ENCODE peak calls at places on chromosomes 3 and 15, in ten cellular contexts. J is testis; N is CD4-positive, alpha-beta memory T cell; F is heart right ventricle; R is stomach; U is sigmoid colon; A is HepG2; W is cardiac muscle cell; V is pancreas; I is heart left ventricle. C is an unnamed sample. For H3K36me3, the result is how much of the 10 kb centered on the place peaks cover.

GRCh38 chr3:184117649-184118048 is 17.5 kb upstream of the EIF2B5 start:
- DNase-seq in J (no peak), N (no peak), F (no peak), R (no peak), U (no peak), A (no peak), W (peak), V (no peak), I (no peak), C (no peak)

GRCh38 chr3:171374661-171375285 is 85.4 kb downstream of the TNIK start:
- DNase-seq in J (no peak), N (no peak), F (no peak), R (no peak), U (no peak), A (no peak), W (peak), V (no peak), I (no peak), C (no peak)

GRCh38 chr15:38217181-38217580 is 35.5 kb upstream of the SPRED1 start:
- DNase-seq in J (no peak), N (no peak), F (no peak), R (no peak), U (no peak), A (no peak), W (peak), V (no peak), I (no peak), C (no peak)

GRCh38 chr3:112437146-112438022 is 61.9 kb downstream of the BTLA start:
- DNase-seq in J (no peak), N (no peak), F (no peak), R (no peak), U (no peak), A (peak), W (peak), V (no peak), I (no peak), C (no peak)

GRCh38 chr3:29384640-29385039 is 103.8 kb downstream of the RBMS3 start:
- DNase-seq in J (no peak), N (no peak), F (peak), R (no peak), U (peak), A (no peak), W (peak), V (no peak), I (no peak), C (no peak)

GRCh38 chr3:138426211-138426610 is 8.2 kb upstream of the ESYT3 start:
- DNase-seq in J (no peak), N (no peak), F (no peak), R (no peak), U (no peak), A (no peak), W (peak), V (no peak), I (no peak), C (no peak)

GRCh38 chr3:131109156-131109555 is 82.5 kb downstream of the NEK11 start:
- DNase-seq in J (no peak), N (no peak), F (no peak), R (no peak), U (no peak), A (no peak), W (no peak), V (no peak), I (no peak), C (no peak)

GRCh38 chr15:78298983-78299301 is 467 bp downstream of the SKIC8 start:
- DNase-seq in J (no peak), N (no peak), F (no peak), R (no peak), U (no peak), A (no peak), W (peak), V (no peak), I (no peak), C (peak)

GRCh38 chr15:39181901-39182300 is 399.0 kb upstream of the THBS1 start:
- DNase-seq in J (no peak), N (no peak), F (no peak), R (no peak), U (no peak), A (peak), W (no peak), V (no peak), I (no peak), C (peak)

GRCh38 chr3:120498947-120499346 is 48.2 kb upstream of the FSTL1 start:
- DNase-seq in J (peak), N (no peak), F (no peak), R (no peak), U (peak), A (no peak), W (peak), V (no peak), I (no peak), C (no peak)

GRCh38 chr15:85980946-85981345 is 98.7 kb upstream of the AGBL1 start:
- DNase-seq in J (no peak), N (no peak), F (no peak), R (no peak), U (no peak), A (no peak), W (no peak), V (no peak), I (no peak), C (no peak)

GRCh38 chr3:157871838-157872497 is 234.3 kb downstream of the SHOX2 start:
- DNase-seq in J (no peak), N (no peak), F (no peak), R (no peak), U (no peak), A (no peak), W (no peak), V (no peak), I (no peak), C (no peak)

GRCh38 chr3:188531210-188531609 is 377.3 kb downstream of the LPP start:
- DNase-seq in J (no peak), N (no peak), F (no peak), R (no peak), U (no peak), A (peak), W (peak), V (no peak), I (no peak), C (no peak)

GRCh38 chr3:46705751-46706572 is 4.8 kb downstream of the TMIE start:
- DNase-seq in J (no peak), N (no peak), F (no peak), R (no peak), U (peak), A (no peak), W (peak), V (no peak), I (peak), C (no peak)

GRCh38 chr3:51719413-51720025 is 12.7 kb downstream of the GRM2 start:
- DNase-seq in J (no peak), N (no peak), F (no peak), R (no peak), U (no peak), A (no peak), W (no peak), V (no peak), I (no peak), C (no peak)

GRCh38 chr3:170421147-170421641 is 2.5 kb downstream of the CLDN11 start:
- DNase-seq in J (peak), N (no peak), F (peak), R (no peak), U (no peak), A (peak), W (peak), V (no peak), I (no peak), C (no peak)

GRCh38 chr15:72237286-72238224 is 6.6 kb upstream of the PKM start:
- DNase-seq in J (no peak), N (peak), F (no peak), R (peak), U (peak), A (peak), W (peak), V (no peak), I (no peak), C (peak)

GRCh38 chr3:17912011-17912760 is 169.8 kb upstream of the TBC1D5 start:
- DNase-seq in J (no peak), N (no peak), F (no peak), R (no peak), U (no peak), A (no peak), W (no peak), V (no peak), I (no peak), C (peak)

GRCh38 chr3:136350132-136350531 is 100.0 kb downstream of the PCCB start:
- DNase-seq in J (no peak), N (no peak), F (no peak), R (no peak), U (peak), A (no peak), W (peak), V (no peak), I (peak), C (no peak)

GRCh38 chr15:91912336-91912735 is 58.8 kb downstream of the SLCO3A1 start:
- DNase-seq in J (no peak), N (no peak), F (no peak), R (no peak), U (no peak), A (no peak), W (no peak), V (no peak), I (no peak), C (no peak)

GRCh38 chr15:91909111-91909510 is 55.6 kb downstream of the SLCO3A1 start:
- DNase-seq in J (no peak), N (no peak), F (no peak), R (no peak), U (no peak), A (no peak), W (no peak), V (no peak), I (no peak), C (no peak)

GRCh38 chr15:91908401-91908800 is 54.9 kb downstream of the SLCO3A1 start:
- DNase-seq in J (no peak), N (no peak), F (no peak), R (no peak), U (no peak), A (no peak), W (peak), V (no peak), I (no peak), C (no peak)

GRCh38 chr15:91909574-91909973 is 56.1 kb downstream of the SLCO3A1 start:
- DNase-seq in J (no peak), N (no peak), F (no peak), R (no peak), U (no peak), A (no peak), W (no peak), V (no peak), I (no peak), C (no peak)

DNA sequence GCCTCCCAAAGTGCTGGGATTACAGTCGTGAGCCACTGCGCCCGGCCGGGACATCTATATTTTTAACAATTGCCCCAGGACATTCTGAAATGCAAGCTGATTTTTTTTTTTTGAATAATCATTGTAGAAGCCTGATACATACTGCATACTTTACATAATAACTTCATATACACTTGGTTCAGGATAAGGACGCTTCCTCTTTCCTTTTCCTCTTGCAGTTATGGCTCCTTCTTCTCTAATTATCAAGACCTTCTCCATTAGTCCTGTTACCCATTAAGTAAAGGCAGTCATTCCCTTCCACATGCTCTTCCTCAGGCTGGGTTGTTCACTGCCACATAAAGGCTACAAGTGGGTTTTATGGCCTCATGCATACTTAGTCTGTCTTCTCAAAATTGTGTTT is 58.4 kb downstream of the SLCO3A1 start:
- DNase-seq in J (no peak), N (no peak), F (no peak), R (no peak), U (no peak), A (no peak), W (no peak), V (no peak), I (no peak), C (no peak)
- H3K27ac ChIP-seq in J (no peak), N (no peak), F (no peak), R (no peak), U (no peak), A (no peak), W (no peak), V (no peak), I (no peak), C (no peak)

GRCh38 chr15:90633361-90633760 is 83.8 kb upstream of the BLM start:
- DNase-seq in J (no peak), N (no peak), F (no peak), R (no peak), U (no peak), A (no peak), W (no peak), V (no peak), I (no peak), C (no peak)
- H3K36me3 ChIP-seq in J (under half), N (under half), F (under half), R (under half), U (half or more), A (under half), W (under half), V (under half), I (under half), C (under half)

DNA sequence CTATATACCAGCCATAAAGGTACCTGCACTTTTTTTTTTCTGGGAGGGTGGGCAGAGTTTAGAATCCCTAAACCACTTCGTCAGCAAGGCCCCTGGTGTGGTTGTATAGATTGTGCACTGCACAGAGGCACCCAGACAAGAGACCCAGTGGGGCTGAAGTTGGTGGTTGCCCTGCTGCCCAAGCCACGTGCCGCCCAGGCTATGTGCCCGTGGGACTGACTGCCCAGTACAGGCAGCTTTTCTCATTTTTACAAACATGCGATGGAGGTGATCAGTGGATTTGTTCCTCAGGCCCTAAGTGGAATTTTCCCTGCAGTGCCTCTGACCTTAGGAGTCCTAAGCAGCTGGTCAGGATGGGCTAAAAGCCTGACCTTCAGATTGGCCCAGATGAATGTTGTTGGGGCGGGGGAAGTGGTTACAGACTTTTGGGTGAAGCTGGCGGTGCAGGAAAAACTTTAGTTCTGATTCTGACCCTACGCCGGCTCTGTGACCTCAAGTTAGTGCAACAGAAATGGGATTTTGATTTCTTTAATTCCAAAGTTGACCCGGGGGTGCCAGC is 34.9 kb upstream of the LIMD1 start:
- DNase-seq in J (no peak), N (no peak), F (peak), R (no peak), U (peak), A (no peak), W (no peak), V (no peak), I (no peak), C (no peak)
- H3K4me3 ChIP-seq in J (no peak), N (no peak), F (no peak), R (no peak), U (no peak), A (no peak), W (no peak), V (no peak), I (no peak), C (no peak)

GRCh38 chr15:81888748-81889479 is 156.9 kb downstream of the MEX3B start:
- DNase-seq in J (no peak), N (no peak), F (peak), R (no peak), U (no peak), A (no peak), W (peak), V (no peak), I (no peak), C (no peak)

GRCh38 chr15:81886586-81886985 is 159.2 kb downstream of the MEX3B start:
- DNase-seq in J (no peak), N (no peak), F (no peak), R (no peak), U (no peak), A (no peak), W (peak), V (no peak), I (no peak), C (no peak)

GRCh38 chr15:81890496-81890895 is 155.3 kb downstream of the MEX3B start:
- DNase-seq in J (no peak), N (no peak), F (no peak), R (no peak), U (no peak), A (no peak), W (no peak), V (no peak), I (no peak), C (no peak)

GRCh38 chr15:81887913-81888312 is 157.9 kb downstream of the MEX3B start:
- DNase-seq in J (no peak), N (no peak), F (no peak), R (no peak), U (no peak), A (no peak), W (peak), V (no peak), I (no peak), C (no peak)

DNA sequence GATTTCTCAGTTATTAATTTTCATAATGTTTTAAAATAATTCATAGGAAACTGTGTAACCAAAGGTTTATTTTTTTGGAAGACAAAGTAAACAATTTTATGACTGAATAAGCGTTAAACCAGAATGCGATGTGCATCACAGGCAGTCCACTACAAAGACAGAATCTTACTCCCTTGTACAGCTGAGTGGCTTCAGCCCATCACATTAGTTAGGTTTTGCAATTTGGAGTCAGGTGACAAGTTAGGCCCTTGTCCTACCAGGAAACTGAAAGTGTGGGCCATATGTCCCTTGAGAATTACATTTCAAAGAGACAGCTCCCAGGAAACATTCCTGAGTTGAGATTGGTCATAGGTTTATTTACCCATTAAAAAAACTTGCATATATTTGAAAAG is 156.3 kb downstream of the MEX3B start:
- DNase-seq in J (no peak), N (no peak), F (no peak), R (no peak), U (no peak), A (no peak), W (no peak), V (no peak), I (no peak), C (no peak)
- H3K27ac ChIP-seq in J (no peak), N (no peak), F (no peak), R (no peak), U (peak), A (no peak), W (no peak), V (no peak), I (no peak), C (no peak)

DNA sequence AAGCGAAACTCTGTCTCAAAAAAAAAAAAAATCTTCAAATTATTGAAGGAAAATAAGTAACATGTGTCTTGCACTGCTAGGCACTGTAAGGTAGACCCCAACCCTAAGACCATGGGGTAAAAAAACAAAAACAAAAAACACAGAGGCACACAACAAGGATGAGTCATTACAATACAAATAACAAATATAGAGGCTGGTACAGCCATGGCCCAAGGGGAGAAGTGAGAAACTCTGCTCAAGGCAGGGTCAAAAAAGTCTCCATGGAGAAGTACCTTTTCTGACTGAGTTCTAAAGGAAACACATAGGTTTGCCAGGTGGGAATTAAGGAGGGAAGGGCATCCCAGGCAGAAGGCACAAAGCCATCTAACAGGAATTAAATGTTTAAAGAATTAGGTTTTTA is 54.5 kb downstream of the TOP2B start:
- DNase-seq in J (no peak), N (no peak), F (no peak), R (no peak), U (no peak), A (no peak), W (no peak), V (no peak), I (no peak), C (no peak)
- H3K36me3 ChIP-seq in J (under half), N (half or more), F (half or more), R (under half), U (under half), A (half or more), W (half or more), V (under half), I (under half), C (under half)

C was measured in small intestine.